ENCODE peak calls at places on chromosomes 6 and 20, in five cellular contexts. K, C, U, F and V are unnamed samples.

GRCh38 chr6:107216197-107216933 is 101.0 kb upstream of the BEND3 start:
- DNase-seq in K (no peak), U (no peak), F (no peak), C (no peak), V (no peak)

GRCh38 chr6:111852704-111853103 is 20.5 kb downstream of the FYN start:
- DNase-seq in C (no peak), K (peak), F (peak), U (no peak), V (no peak)

GRCh38 chr20:50344232-50345071 is 153.8 kb downstream of the CEBPB start:
- DNase-seq in U (no peak), K (no peak), C (no peak), F (no peak), V (no peak)

GRCh38 chr6:145723646-145724045 is 11.7 kb downstream of the EPM2A start:
- DNase-seq in K (no peak), U (no peak), F (no peak), C (no peak), V (peak)

GRCh38 chr20:24693466-24694156 is 224.2 kb downstream of the SYNDIG1 start:
- DNase-seq in U (no peak), K (no peak), C (no peak), F (no peak), V (no peak)

GRCh38 chr6:90194371-90194841 is 102.2 kb downstream of the BACH2 start:
- DNase-seq in F (no peak), U (peak), C (no peak), K (peak), V (peak)

GRCh38 chr6:167676666-167677421 is 149.9 kb upstream of the AFDN start:
- DNase-seq in U (no peak), F (peak), C (no peak), K (no peak), V (no peak)

GRCh38 chr6:143698759-143699750 is 21.3 kb downstream of the PHACTR2 start:
- DNase-seq in F (no peak), C (no peak), U (no peak), K (no peak), V (no peak)

GRCh38 chr20:4341804-4342560 is 326.6 kb upstream of the RNF24 start:
- DNase-seq in K (peak), U (peak), C (no peak), F (peak), V (peak)

GRCh38 chr6:43575105-43575771 is 600 bp downstream of the XPO5 start:
- DNase-seq in K (no peak), F (no peak), U (no peak), C (no peak), V (peak)

GRCh38 chr20:57660510-57661199 is 40.4 kb upstream of the ZBP1 start:
- DNase-seq in U (no peak), C (peak), K (no peak), F (no peak), V (no peak)

GRCh38 chr20:56890011-56890410 is 260.9 kb downstream of the TFAP2C start:
- DNase-seq in F (no peak), U (no peak), C (no peak), K (no peak), V (no peak)

GRCh38 chr6:41538556-41539182 is 7.5 kb upstream of the FOXP4 start:
- DNase-seq in U (no peak), K (no peak), F (peak), C (no peak), V (peak)

GRCh38 chr6:158068893-158069799 is 87.5 kb downstream of the SYNJ2 start:
- DNase-seq in K (peak), C (no peak), U (peak), F (peak), V (peak)

GRCh38 chr20:44467289-44467883 is 8.3 kb upstream of the TTPAL start:
- DNase-seq in C (no peak), K (no peak), U (peak), F (peak), V (peak)

GRCh38 chr20:37389241-37389747 is 43.4 kb downstream of the SRC start:
- DNase-seq in K (no peak), U (no peak), C (no peak), F (no peak), V (no peak)

GRCh38 chr6:40882321-40882720 is 156.7 kb downstream of the UNC5CL start:
- DNase-seq in K (no peak), U (no peak), C (no peak), F (no peak), V (no peak)

GRCh38 chr6:15449001-15449400 is 203.1 kb downstream of the JARID2 start:
- DNase-seq in K (no peak), F (peak), U (no peak), C (no peak), V (no peak)

GRCh38 chr6:21208114-21208795 is 385.3 kb upstream of the SOX4 start:
- DNase-seq in F (no peak), U (no peak), C (no peak), K (no peak), V (no peak)

GRCh38 chr6:114344971-114345274 is 2.1 kb upstream of the HS3ST5 start:
- DNase-seq in U (no peak), F (no peak), K (no peak), C (no peak), V (no peak)

GRCh38 chr6:151179321-151179720 is 60.4 kb upstream of the AKAP12 start:
- DNase-seq in U (peak), C (no peak), F (peak), K (peak), V (peak)

GRCh38 chr6:72976389-72976900 is 248.9 kb downstream of the KHDC1L start:
- DNase-seq in F (no peak), K (no peak), U (no peak), C (no peak), V (peak)

GRCh38 chr6:10369896-10370295 is 45.0 kb downstream of the TFAP2A start:
- DNase-seq in F (no peak), U (no peak), K (peak), C (no peak), V (peak)

GRCh38 chr6:121584591-121585369 is 149.3 kb downstream of the GJA1 start:
- DNase-seq in F (peak), U (no peak), C (no peak), K (peak), V (no peak)

GRCh38 chr20:43409041-43409913 is 48.4 kb upstream of the SRSF6 start:
- DNase-seq in K (peak), C (no peak), U (peak), F (peak), V (peak)

GRCh38 chr6:62891065-62891647 is 320.1 kb upstream of the FKBP1C start:
- DNase-seq in F (peak), U (no peak), K (no peak), C (no peak), V (peak)

GRCh38 chr6:114955363-114955762 is 612.5 kb upstream of the HS3ST5 start:
- DNase-seq in K (no peak), F (no peak), C (no peak), U (no peak), V (no peak)

GRCh38 chr6:125577263-125577662 is 172.2 kb upstream of the HEY2 start:
- DNase-seq in K (no peak), U (no peak), C (no peak), F (no peak), V (no peak)

GRCh38 chr6:156977527-156978291 is 200.5 kb downstream of the ARID1B start:
- DNase-seq in K (no peak), U (no peak), C (no peak), F (peak), V (peak)

GRCh38 chr20:40949346-40949745 is 79.3 kb upstream of the TOP1 start:
- DNase-seq in K (no peak), C (no peak), U (no peak), F (no peak), V (peak)

GRCh38 chr20:6142348-6142993 is 19.6 kb upstream of the FERMT1 start:
- DNase-seq in C (peak), F (peak), K (peak), U (peak), V (peak)

GRCh38 chr6:121503633-121504032 is 68.2 kb downstream of the GJA1 start:
- DNase-seq in F (peak), K (no peak), C (no peak), U (no peak), V (peak)

GRCh38 chr6:33171096-33171888 is 21.0 kb downstream of the COL11A2 start:
- DNase-seq in U (no peak), C (no peak), F (no peak), K (no peak), V (no peak)

GRCh38 chr6:152135755-152136448 is 328.4 kb downstream of the ESR1 start:
- DNase-seq in F (no peak), C (no peak), K (no peak), U (no peak), V (no peak)

GRCh38 chr6:89862281-89862680 is 32.0 kb upstream of the GJA10 start:
- DNase-seq in F (no peak), K (no peak), U (no peak), C (peak), V (no peak)

GRCh38 chr20:23282546-23282945 is 68.0 kb upstream of the NXT1 start:
- DNase-seq in U (no peak), K (no peak), C (no peak), F (no peak), V (no peak)

GRCh38 chr6:52231411-52232127 is 12.7 kb downstream of the IL17F start:
- DNase-seq in C (no peak), U (no peak), K (no peak), F (no peak), V (peak)

GRCh38 chr6:2611092-2611491 is 139.6 kb downstream of the MYLK4 start:
- DNase-seq in F (peak), U (peak), K (no peak), C (no peak), V (peak)

GRCh38 chr6:115932481-115932880 is 128.2 kb downstream of the FRK start:
- DNase-seq in U (peak), K (no peak), C (no peak), F (peak), V (peak)

GRCh38 chr6:47836639-47837038 is 54.8 kb downstream of the OPN5 start:
- DNase-seq in K (no peak), C (peak), U (no peak), F (no peak), V (peak)